ENCODE peak calls at places on chromosomes 2 and 18, in four cellular contexts. L, M, O and X are unnamed samples.

GRCh38 chr18:2805970-2806943 is 40.5 kb upstream of the EMILIN2 start:
- DNase-seq in O (no peak), L (no peak), M (no peak), X (no peak)

GRCh38 chr2:106566050-106566449 is 78.9 kb downstream of the CD8B2 start:
- DNase-seq in M (no peak), O (no peak), L (peak), X (no peak)

GRCh38 chr2:127695491-127696472 is 5.5 kb upstream of the SFT2D3 start:
- DNase-seq in M (no peak), O (peak), L (no peak), X (peak)

GRCh38 chr18:8615397-8616025 is 6.3 kb downstream of the RAB12 start:
- DNase-seq in O (no peak), M (peak), L (peak), X (peak)

GRCh38 chr2:159608723-159609308 is 7.5 kb downstream of the BAZ2B start:
- DNase-seq in O (no peak), M (no peak), L (no peak), X (no peak)

GRCh38 chr2:237213325-237214040 is 127.8 kb downstream of the COPS8 start:
- DNase-seq in M (no peak), L (no peak), O (no peak), X (peak)

GRCh38 chr2:8633735-8634313 is 48.0 kb upstream of the ID2 start:
- DNase-seq in O (no peak), L (peak), M (no peak), X (peak)

GRCh38 chr2:2271471-2271941 is 59.6 kb downstream of the MYT1L start:
- DNase-seq in L (no peak), O (no peak), M (no peak), X (no peak)

GRCh38 chr2:88212251-88212790 is 42.2 kb downstream of the THNSL2 start:
- DNase-seq in O (peak), M (no peak), L (peak), X (peak)

GRCh38 chr2:193695367-193695766 is 1500.6 kb upstream of the TMEFF2 start:
- DNase-seq in L (peak), O (no peak), M (no peak), X (peak)

GRCh38 chr18:37640504-37640903 is 74.9 kb upstream of the CELF4 start:
- DNase-seq in O (no peak), L (no peak), M (no peak), X (no peak)

GRCh38 chr2:98608118-98608961 is at the start of the genes COA5 and UNC50:
- DNase-seq in M (peak), O (peak), L (peak), X (peak)

GRCh38 chr18:54926593-54927297 is 32.5 kb downstream of the CCDC68 start:
- DNase-seq in M (no peak), O (no peak), L (no peak), X (no peak)

GRCh38 chr2:62334440-62335058 is 138.6 kb downstream of the B3GNT2 start:
- DNase-seq in M (no peak), O (no peak), L (no peak), X (no peak)

GRCh38 chr2:240624950-240625621 is at the start of gene GPR35:
- DNase-seq in O (no peak), L (no peak), M (peak), X (peak)

GRCh38 chr2:38037757-38038615 is 38.0 kb downstream of the CYP1B1 start:
- DNase-seq in L (no peak), M (no peak), O (peak), X (no peak)

GRCh38 chr2:62741954-62742722 is 36.6 kb downstream of the EHBP1 start:
- DNase-seq in M (no peak), L (no peak), O (no peak), X (no peak)

GRCh38 chr2:64250751-64251405 is 106.7 kb upstream of the PELI1 start:
- DNase-seq in O (no peak), M (no peak), L (no peak), X (no peak)

GRCh38 chr2:118845843-118846666 is 1.4 kb downstream of the EN1 start:
- DNase-seq in O (peak), M (no peak), L (no peak), X (no peak)

GRCh38 chr2:72887032-72887835 is at the start of gene SPR:
- DNase-seq in M (peak), L (peak), O (peak), X (peak)

GRCh38 chr2:72980535-72981217 is 63.4 kb downstream of the EMX1 start:
- DNase-seq in M (no peak), L (no peak), O (no peak), X (no peak)

GRCh38 chr18:22983175-22983574 is 50.0 kb downstream of the RBBP8 start:
- DNase-seq in M (no peak), O (no peak), L (peak), X (peak)

GRCh38 chr2:104502904-104503303 is 351.0 kb upstream of the POU3F3 start:
- DNase-seq in L (no peak), O (no peak), M (no peak), X (no peak)

GRCh38 chr2:204860249-204860648 is 315.0 kb downstream of the PARD3B start:
- DNase-seq in O (no peak), M (no peak), L (no peak), X (no peak)

GRCh38 chr2:146041291-146041868 is 1521.5 kb upstream of the ZEB2 start:
- DNase-seq in O (no peak), M (no peak), L (no peak), X (no peak)

GRCh38 chr2:190858817-190859216 is 21.8 kb upstream of the GLS start:
- DNase-seq in M (no peak), O (no peak), L (peak), X (no peak)

GRCh38 chr2:190856985-190857384 is 23.6 kb upstream of the GLS start:
- DNase-seq in M (no peak), O (no peak), L (no peak), X (peak)

GRCh38 chr2:190862067-190862466 is 18.6 kb upstream of the GLS start:
- DNase-seq in M (no peak), L (no peak), O (no peak), X (no peak)

GRCh38 chr2:190860985-190861721 is 19.5 kb upstream of the GLS start:
- DNase-seq in O (no peak), M (no peak), L (no peak), X (no peak)

GRCh38 chr2:190859347-190860297 is 21.0 kb upstream of the GLS start:
- DNase-seq in M (no peak), O (no peak), L (no peak), X (no peak)
- TF ChIP-seq RNF2 in M (no peak), O (no peak), L (no peak), X (no peak)

GRCh38 chr2:188940171-188940570 is 34.0 kb upstream of the COL3A1 start:
- DNase-seq in L (no peak), O (no peak), M (no peak), X (no peak)

DNA sequence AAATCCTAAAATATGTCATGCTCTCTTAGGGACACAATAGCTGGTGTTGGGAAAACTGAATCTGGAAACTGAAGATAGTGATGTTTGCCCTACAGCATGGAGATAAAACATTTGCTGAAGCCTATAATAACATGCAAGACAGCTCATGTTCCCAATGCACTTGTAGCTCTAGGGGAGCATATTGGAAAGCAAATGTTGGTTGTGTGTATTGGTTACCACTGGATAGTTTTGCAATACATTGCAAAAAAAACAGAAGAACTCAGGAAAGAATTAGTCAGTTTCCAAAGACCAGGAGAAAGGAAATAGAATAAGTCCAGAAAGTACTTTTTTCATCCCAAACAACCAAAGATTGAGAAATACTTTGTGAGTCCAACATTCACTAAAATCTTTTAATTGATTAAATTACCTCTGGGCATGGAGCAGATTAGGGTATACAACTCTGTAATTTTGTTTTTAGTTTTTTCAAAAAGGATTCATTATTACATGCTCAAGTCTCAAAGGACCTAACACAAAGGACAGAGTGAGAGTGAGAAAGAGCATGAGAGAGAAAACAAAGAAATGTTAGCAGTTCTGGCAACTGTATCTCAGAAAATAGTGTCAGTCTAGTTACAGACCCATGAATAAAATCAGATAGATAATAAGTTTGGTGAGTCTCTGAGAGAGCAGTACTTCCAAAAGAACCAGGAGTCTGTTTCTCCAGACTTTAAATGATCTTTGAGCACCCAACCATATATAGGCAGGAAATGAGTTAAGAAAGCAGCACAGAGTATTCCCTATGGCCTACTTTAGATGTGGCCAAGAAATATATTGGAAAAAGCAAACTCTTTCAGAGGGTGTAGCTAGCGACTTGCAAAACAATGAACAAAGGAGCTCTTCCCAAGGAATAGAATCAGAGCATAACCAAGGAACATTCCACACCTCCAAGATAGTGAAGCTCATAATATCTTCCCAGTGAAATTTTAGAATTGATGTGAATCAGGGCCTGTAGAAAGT is 36.6 kb upstream of the COL3A1 start:
- DNase-seq in O (no peak), L (no peak), M (no peak), X (no peak)
- TF ChIP-seq RNF2 in O (no peak), L (no peak), M (no peak), X (no peak)

GRCh38 chr18:27964811-27965210 is 212.1 kb downstream of the CDH2 start:
- DNase-seq in O (no peak), L (no peak), M (no peak), X (no peak)

GRCh38 chr18:27969206-27969605 is 207.7 kb downstream of the CDH2 start:
- DNase-seq in L (no peak), M (no peak), O (no peak), X (no peak)

GRCh38 chr18:27970321-27970720 is 206.6 kb downstream of the CDH2 start:
- DNase-seq in L (no peak), M (no peak), O (no peak), X (no peak)

GRCh38 chr18:27966872-27967271 is 210.1 kb downstream of the CDH2 start:
- DNase-seq in O (no peak), L (no peak), M (no peak), X (no peak)

GRCh38 chr18:27967938-27968803 is 208.8 kb downstream of the CDH2 start:
- DNase-seq in O (no peak), M (no peak), L (peak), X (no peak)
- TF ChIP-seq RNF2 in O (no peak), M (no peak), L (no peak), X (no peak)

GRCh38 chr2:235220331-235220730 is 268.5 kb downstream of the SH3BP4 start:
- DNase-seq in O (no peak), M (no peak), L (no peak), X (no peak)

GRCh38 chr2:235216901-235217300 is 265.1 kb downstream of the SH3BP4 start:
- DNase-seq in O (no peak), M (no peak), L (no peak), X (peak)

GRCh38 chr2:235219048-235219447 is 267.2 kb downstream of the SH3BP4 start:
- DNase-seq in L (no peak), O (no peak), M (no peak), X (no peak)

GRCh38 chr2:235218486-235218907 is 266.7 kb downstream of the SH3BP4 start:
- DNase-seq in L (no peak), M (no peak), O (no peak), X (no peak)

DNA sequence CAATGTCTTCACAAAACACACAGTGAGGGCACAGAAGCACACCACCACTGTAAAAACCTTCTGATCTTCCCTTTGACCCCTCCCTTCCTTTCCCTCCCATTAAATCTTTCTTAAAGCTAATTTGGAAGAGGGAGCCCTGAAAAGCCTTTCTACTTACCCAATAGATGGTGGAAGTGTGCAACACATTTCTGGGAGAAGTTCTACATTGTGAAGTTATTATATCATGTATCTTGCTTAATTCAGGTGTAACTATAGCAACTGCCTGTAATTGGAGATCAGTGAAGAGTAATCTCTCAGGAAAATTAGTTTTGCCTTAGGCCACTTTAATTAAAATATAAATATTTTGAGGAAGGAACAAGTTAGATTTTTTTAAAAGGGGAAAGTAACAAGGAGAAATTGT is 266.0 kb downstream of the SH3BP4 start:
- DNase-seq in L (no peak), O (no peak), M (no peak), X (no peak)
- TF ChIP-seq RNF2 in L (no peak), O (no peak), M (no peak), X (no peak)

GRCh38 chr2:44549099-44549471 is 187.3 kb downstream of the CAMKMT start:
- DNase-seq in L (no peak), O (no peak), M (no peak), X (peak)
- TF ChIP-seq RNF2 in L (no peak), O (no peak), M (no peak), X (no peak)

GRCh38 chr2:180924078-180924477 is 56.3 kb upstream of the UBE2E3 start:
- DNase-seq in L (no peak), M (no peak), O (no peak), X (no peak)

GRCh38 chr2:180927030-180927686 is 53.2 kb upstream of the UBE2E3 start:
- DNase-seq in O (no peak), L (no peak), M (no peak), X (no peak)

DNA sequence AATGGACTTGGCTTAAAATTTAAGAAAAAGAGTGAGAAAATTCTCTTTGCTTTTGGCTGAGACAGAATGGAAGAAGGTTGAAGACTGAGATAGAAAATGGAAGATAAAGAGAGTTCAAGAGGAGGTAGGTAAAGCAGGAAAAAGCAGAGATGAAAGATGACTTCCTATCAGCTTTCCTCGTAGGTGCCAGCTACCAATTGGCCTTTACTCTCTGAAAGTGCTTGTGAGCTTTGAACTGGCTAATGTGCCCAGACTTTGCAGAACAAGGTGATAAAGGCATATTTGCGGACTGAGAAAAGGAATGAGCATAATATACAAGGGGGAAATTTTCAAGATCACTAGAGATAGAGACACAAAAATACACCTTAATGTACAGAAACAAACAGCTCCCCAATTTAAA is 54.7 kb upstream of the UBE2E3 start:
- DNase-seq in M (no peak), O (no peak), L (no peak), X (no peak)
- TF ChIP-seq RNF2 in M (no peak), O (no peak), L (no peak), X (no peak)

GRCh38 chr2:172931923-172932520 is 143.6 kb upstream of the MAP3K20 start:
- DNase-seq in O (peak), M (peak), L (peak), X (peak)

GRCh38 chr2:172928754-172929153 is 146.9 kb upstream of the MAP3K20 start:
- DNase-seq in M (no peak), O (no peak), L (no peak), X (no peak)

GRCh38 chr2:172930871-172931255 is 144.8 kb upstream of the MAP3K20 start:
- DNase-seq in O (no peak), L (no peak), M (no peak), X (no peak)

GRCh38 chr2:172929644-172930043 is 146.0 kb upstream of the MAP3K20 start:
- DNase-seq in O (no peak), L (no peak), M (no peak), X (no peak)

GRCh38 chr2:172931256-172931894 is 144.3 kb upstream of the MAP3K20 start:
- DNase-seq in M (peak), L (no peak), O (no peak), X (no peak)
- TF ChIP-seq RNF2 in M (no peak), L (no peak), O (no peak), X (no peak)

DNA sequence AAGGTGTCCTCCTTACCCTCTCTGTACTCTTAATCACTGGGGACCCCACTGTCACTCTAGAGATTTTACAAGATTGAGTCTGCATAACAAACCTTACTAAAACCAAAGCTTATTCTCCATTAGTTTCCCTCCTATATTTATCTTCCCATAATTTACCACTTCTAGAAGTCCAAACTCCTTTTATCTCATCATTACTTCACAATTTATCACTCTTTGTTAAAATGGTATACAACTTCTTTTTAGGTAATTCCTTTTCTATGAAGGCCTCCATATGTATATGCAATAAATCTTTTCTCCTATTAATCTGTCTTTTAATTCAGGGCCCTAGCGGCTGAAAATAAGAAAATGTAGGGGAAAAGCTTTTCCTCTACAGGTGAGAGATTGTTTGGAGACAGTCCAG is 152.4 kb downstream of the MSH2 start:
- DNase-seq in L (no peak), O (no peak), M (no peak), X (no peak)
- TF ChIP-seq RNF2 in L (no peak), O (no peak), M (no peak), X (no peak)

GRCh38 chr2:236174608-236175001 is 6.4 kb upstream of the GBX2 start:
- DNase-seq in L (no peak), M (no peak), O (no peak), X (no peak)
- TF ChIP-seq RNF2 in L (no peak), M (no peak), O (no peak), X (no peak)

DNA sequence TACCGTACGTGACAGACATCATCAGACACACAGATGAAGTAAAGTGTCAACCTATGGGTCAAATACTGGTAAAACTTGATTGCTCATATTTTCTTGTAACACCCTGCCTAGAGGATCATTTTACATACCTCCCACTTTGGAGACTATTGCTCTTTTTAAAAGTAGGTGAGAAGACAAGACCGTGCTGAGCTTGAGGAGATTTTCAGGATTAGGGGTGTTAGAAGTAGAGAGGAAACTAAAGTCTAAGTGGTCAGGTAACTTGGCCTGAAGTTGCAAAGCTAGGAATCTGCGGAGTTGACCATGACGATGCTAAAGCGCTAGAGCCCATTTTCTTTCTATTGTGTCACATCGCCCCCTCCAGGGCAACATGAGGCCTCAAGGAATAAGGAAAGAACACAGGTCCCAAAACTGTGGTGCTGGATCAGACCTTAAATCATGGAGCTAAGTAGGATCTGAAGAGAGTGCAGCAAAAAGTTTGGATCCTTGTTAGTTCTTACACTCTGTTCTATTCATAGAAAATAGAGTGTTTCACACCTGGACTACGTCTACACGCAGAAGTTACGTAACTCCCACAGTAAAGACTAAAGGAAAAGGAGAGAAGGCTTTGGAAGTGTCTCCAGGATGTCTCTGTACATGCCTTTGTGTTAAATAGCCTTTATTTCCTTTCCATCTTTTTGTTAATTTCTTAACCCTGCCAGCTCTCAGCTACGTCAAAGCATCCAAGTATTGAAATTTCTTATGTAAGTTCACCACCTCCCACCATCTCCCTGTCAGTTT is 8.7 kb downstream of the DTNB start:
- DNase-seq in O (peak), L (peak), M (peak), X (peak)
- TF ChIP-seq RNF2 in O (no peak), L (no peak), M (no peak), X (no peak)